ENCODE peak calls at places on chromosomes 5 and 9, in six cellular contexts. One of them, this sample, is unnamed.

GRCh38 chr5:82031220-82032119 is 59.6 kb downstream of the ATG10 start:
- DNase-seq in fibroblast of pulmonary artery: no peak
- DNase-seq in central memory CD4-positive, alpha-beta T cell: no peak
- DNase-seq in germinal center: no peak
- DNase-seq in activated CD4-positive, alpha-beta T cell treated with anti-CD3 and anti-CD28 coated beads, Interleukin-2, amount 10 ng/mL, durations not matched to agents 24 days and 14 days: no peak
- DNase-seq in B cell: no peak
- DNase-seq in this sample: no peak

GRCh38 chr5:97591781-97592180 is 408.7 kb upstream of the RIOK2 start:
- DNase-seq in fibroblast of pulmonary artery: no peak
- DNase-seq in central memory CD4-positive, alpha-beta T cell: no peak
- DNase-seq in germinal center: no peak
- DNase-seq in B cell: no peak
- DNase-seq in activated CD4-positive, alpha-beta T cell treated with anti-CD3 and anti-CD28 coated beads, Interleukin-2, amount 10 ng/mL, durations not matched to agents 24 days and 14 days: no peak
- DNase-seq in this sample: no peak

GRCh38 chr9:114004221-114004716 is 73.8 kb downstream of the AMBP start:
- DNase-seq in central memory CD4-positive, alpha-beta T cell: no peak
- DNase-seq in germinal center: no peak
- DNase-seq in fibroblast of pulmonary artery: peak
- DNase-seq in activated CD4-positive, alpha-beta T cell treated with anti-CD3 and anti-CD28 coated beads, Interleukin-2, amount 10 ng/mL, durations not matched to agents 24 days and 14 days: no peak
- DNase-seq in B cell: no peak
- DNase-seq in this sample: no peak

GRCh38 chr5:57416246-57416996 is 66.2 kb downstream of the ACTBL2 start:
- DNase-seq in activated CD4-positive, alpha-beta T cell treated with anti-CD3 and anti-CD28 coated beads, Interleukin-2, amount 10 ng/mL, durations not matched to agents 24 days and 14 days: no peak
- DNase-seq in fibroblast of pulmonary artery: peak
- DNase-seq in germinal center: no peak
- DNase-seq in central memory CD4-positive, alpha-beta T cell: no peak
- DNase-seq in B cell: no peak
- DNase-seq in this sample: no peak

GRCh38 chr9:111375062-111375461 is 45.0 kb upstream of the OR2K2 start:
- DNase-seq in central memory CD4-positive, alpha-beta T cell: no peak
- DNase-seq in fibroblast of pulmonary artery: no peak
- DNase-seq in germinal center: no peak
- DNase-seq in B cell: no peak
- DNase-seq in activated CD4-positive, alpha-beta T cell treated with anti-CD3 and anti-CD28 coated beads, Interleukin-2, amount 10 ng/mL, durations not matched to agents 24 days and 14 days: no peak
- DNase-seq in this sample: no peak

GRCh38 chr5:171365351-171365750 is 22.3 kb upstream of the NPM1 start:
- DNase-seq in B cell: no peak
- DNase-seq in activated CD4-positive, alpha-beta T cell treated with anti-CD3 and anti-CD28 coated beads, Interleukin-2, amount 10 ng/mL, durations not matched to agents 24 days and 14 days: no peak
- DNase-seq in central memory CD4-positive, alpha-beta T cell: no peak
- DNase-seq in fibroblast of pulmonary artery: no peak
- DNase-seq in germinal center: peak
- DNase-seq in this sample: no peak

GRCh38 chr5:147460380-147460779 is 49.5 kb downstream of the DPYSL3 start:
- DNase-seq in fibroblast of pulmonary artery: no peak
- DNase-seq in B cell: no peak
- DNase-seq in germinal center: no peak
- DNase-seq in central memory CD4-positive, alpha-beta T cell: no peak
- DNase-seq in activated CD4-positive, alpha-beta T cell treated with anti-CD3 and anti-CD28 coated beads, Interleukin-2, amount 10 ng/mL, durations not matched to agents 24 days and 14 days: no peak
- DNase-seq in this sample: no peak

GRCh38 chr9:133160742-133161541 is 2.8 kb downstream of the GBGT1 start:
- DNase-seq in central memory CD4-positive, alpha-beta T cell: no peak
- DNase-seq in fibroblast of pulmonary artery: peak
- DNase-seq in germinal center: peak
- DNase-seq in B cell: peak
- DNase-seq in activated CD4-positive, alpha-beta T cell treated with anti-CD3 and anti-CD28 coated beads, Interleukin-2, amount 10 ng/mL, durations not matched to agents 24 days and 14 days: peak
- DNase-seq in this sample: no peak

GRCh38 chr9:71897573-71897972 is 13.4 kb downstream of the ABHD17B start:
- DNase-seq in fibroblast of pulmonary artery: no peak
- DNase-seq in activated CD4-positive, alpha-beta T cell treated with anti-CD3 and anti-CD28 coated beads, Interleukin-2, amount 10 ng/mL, durations not matched to agents 24 days and 14 days: peak
- DNase-seq in germinal center: peak
- DNase-seq in B cell: peak
- DNase-seq in central memory CD4-positive, alpha-beta T cell: peak
- DNase-seq in this sample: peak

GRCh38 chr5:55603947-55604346 is 69.2 kb upstream of the PLPP1 start:
- DNase-seq in germinal center: no peak
- DNase-seq in activated CD4-positive, alpha-beta T cell treated with anti-CD3 and anti-CD28 coated beads, Interleukin-2, amount 10 ng/mL, durations not matched to agents 24 days and 14 days: no peak
- DNase-seq in fibroblast of pulmonary artery: peak
- DNase-seq in B cell: no peak
- DNase-seq in central memory CD4-positive, alpha-beta T cell: no peak
- DNase-seq in this sample: no peak

GRCh38 chr5:52868417-52868816 is 80.7 kb downstream of the ITGA1 start:
- DNase-seq in fibroblast of pulmonary artery: no peak
- DNase-seq in central memory CD4-positive, alpha-beta T cell: no peak
- DNase-seq in activated CD4-positive, alpha-beta T cell treated with anti-CD3 and anti-CD28 coated beads, Interleukin-2, amount 10 ng/mL, durations not matched to agents 24 days and 14 days: no peak
- DNase-seq in B cell: no peak
- DNase-seq in germinal center: no peak
- DNase-seq in this sample: no peak

GRCh38 chr5:139394123-139394653 is 716 bp downstream of the PROB1 start:
- DNase-seq in activated CD4-positive, alpha-beta T cell treated with anti-CD3 and anti-CD28 coated beads, Interleukin-2, amount 10 ng/mL, durations not matched to agents 24 days and 14 days: peak
- DNase-seq in fibroblast of pulmonary artery: no peak
- DNase-seq in central memory CD4-positive, alpha-beta T cell: peak
- DNase-seq in B cell: peak
- DNase-seq in germinal center: peak
- DNase-seq in this sample: no peak

GRCh38 chr5:126119894-126120442 is 303.2 kb upstream of the GRAMD2B start:
- DNase-seq in B cell: no peak
- DNase-seq in fibroblast of pulmonary artery: peak
- DNase-seq in activated CD4-positive, alpha-beta T cell treated with anti-CD3 and anti-CD28 coated beads, Interleukin-2, amount 10 ng/mL, durations not matched to agents 24 days and 14 days: no peak
- DNase-seq in central memory CD4-positive, alpha-beta T cell: no peak
- DNase-seq in germinal center: no peak
- DNase-seq in this sample: no peak

GRCh38 chr5:146440348-146440747 is 6.8 kb upstream of the TCERG1 start:
- DNase-seq in central memory CD4-positive, alpha-beta T cell: no peak
- DNase-seq in fibroblast of pulmonary artery: no peak
- DNase-seq in activated CD4-positive, alpha-beta T cell treated with anti-CD3 and anti-CD28 coated beads, Interleukin-2, amount 10 ng/mL, durations not matched to agents 24 days and 14 days: peak
- DNase-seq in germinal center: no peak
- DNase-seq in B cell: no peak
- DNase-seq in this sample: no peak

GRCh38 chr9:131045300-131046092 is 36.5 kb downstream of the LAMC3 start:
- DNase-seq in fibroblast of pulmonary artery: no peak
- DNase-seq in B cell: no peak
- DNase-seq in activated CD4-positive, alpha-beta T cell treated with anti-CD3 and anti-CD28 coated beads, Interleukin-2, amount 10 ng/mL, durations not matched to agents 24 days and 14 days: peak
- DNase-seq in germinal center: no peak
- DNase-seq in central memory CD4-positive, alpha-beta T cell: no peak
- DNase-seq in this sample: peak

GRCh38 chr5:113204525-113205161 is 228.0 kb downstream of the DCP2 start:
- DNase-seq in germinal center: no peak
- DNase-seq in fibroblast of pulmonary artery: peak
- DNase-seq in activated CD4-positive, alpha-beta T cell treated with anti-CD3 and anti-CD28 coated beads, Interleukin-2, amount 10 ng/mL, durations not matched to agents 24 days and 14 days: no peak
- DNase-seq in B cell: no peak
- DNase-seq in central memory CD4-positive, alpha-beta T cell: no peak
- DNase-seq in this sample: no peak

GRCh38 chr5:54753034-54753433 is 232.4 kb downstream of the ESM1 start:
- DNase-seq in germinal center: peak
- DNase-seq in fibroblast of pulmonary artery: peak
- DNase-seq in B cell: peak
- DNase-seq in central memory CD4-positive, alpha-beta T cell: peak
- DNase-seq in activated CD4-positive, alpha-beta T cell treated with anti-CD3 and anti-CD28 coated beads, Interleukin-2, amount 10 ng/mL, durations not matched to agents 24 days and 14 days: peak
- DNase-seq in this sample: no peak

GRCh38 chr5:122997294-122997693 is 39.2 kb downstream of the PPIC start:
- DNase-seq in fibroblast of pulmonary artery: no peak
- DNase-seq in central memory CD4-positive, alpha-beta T cell: no peak
- DNase-seq in B cell: no peak
- DNase-seq in activated CD4-positive, alpha-beta T cell treated with anti-CD3 and anti-CD28 coated beads, Interleukin-2, amount 10 ng/mL, durations not matched to agents 24 days and 14 days: no peak
- DNase-seq in germinal center: no peak
- DNase-seq in this sample: no peak